ENCODE peak calls at places on chromosomes 5 and 9, in seven cellular contexts. X, F, I, H, Y, W and D are unnamed samples.

GRCh38 chr9:135240222-135240621 is 152.8 kb downstream of the OLFM1 start:
- DNase-seq in X (no peak), F (no peak), I (no peak), H (no peak), Y (peak), W (peak), D (no peak)

GRCh38 chr9:70477907-70478480 is 63.5 kb upstream of the KLF9 start:
- DNase-seq in X (no peak), F (no peak), I (no peak), H (no peak), Y (no peak), W (no peak), D (no peak)

GRCh38 chr9:90946981-90947380 is 145.4 kb downstream of the SYK start:
- DNase-seq in X (no peak), F (no peak), I (no peak), H (no peak), Y (no peak), W (no peak), D (no peak)

GRCh38 chr5:168578506-168579205 is 512 bp downstream of the PANK3 start:
- DNase-seq in X (no peak), F (no peak), I (no peak), H (no peak), Y (no peak), W (no peak), D (peak)

GRCh38 chr9:69898714-69899209 is 78.1 kb downstream of the CFAP95 start:
- DNase-seq in X (no peak), F (no peak), I (peak), H (no peak), Y (no peak), W (no peak), D (no peak)

GRCh38 chr9:128845186-128845931 is 15.8 kb upstream of the SPOUT1 start:
- DNase-seq in X (peak), F (no peak), I (no peak), H (no peak), Y (peak), W (no peak), D (no peak)

GRCh38 chr9:137669261-137669672 is 50.5 kb downstream of the EHMT1 start:
- DNase-seq in X (no peak), F (no peak), I (no peak), H (no peak), Y (peak), W (peak), D (peak)

GRCh38 chr5:68070641-68071191 is 144.8 kb upstream of the PIK3R1 start:
- DNase-seq in X (peak), F (no peak), I (no peak), H (no peak), Y (no peak), W (no peak), D (peak)

GRCh38 chr9:133654736-133655657 is 18.8 kb downstream of the DBH start:
- DNase-seq in X (no peak), F (no peak), I (no peak), H (no peak), Y (no peak), W (no peak), D (no peak)

GRCh38 chr5:111749303-111750026 is 7.5 kb downstream of the NREP start:
- DNase-seq in X (no peak), F (no peak), I (no peak), H (no peak), Y (no peak), W (no peak), D (no peak)

GRCh38 chr5:168877132-168877895 is 298.1 kb upstream of the PANK3 start:
- DNase-seq in X (no peak), F (no peak), I (no peak), H (no peak), Y (no peak), W (no peak), D (peak)

GRCh38 chr9:36625006-36625600 is 52.4 kb downstream of the MELK start:
- DNase-seq in X (no peak), F (no peak), I (peak), H (no peak), Y (no peak), W (no peak), D (no peak)

GRCh38 chr9:129185991-129186390 is 7.9 kb upstream of the IER5L start:
- DNase-seq in X (no peak), F (no peak), I (no peak), H (no peak), Y (no peak), W (no peak), D (peak)

GRCh38 chr9:31612336-31613030 is 772.0 kb upstream of the ACO1 start:
- DNase-seq in X (no peak), F (no peak), I (no peak), H (no peak), Y (no peak), W (no peak), D (no peak)

GRCh38 chr9:98085955-98086354 is 29.4 kb downstream of the NANS start:
- DNase-seq in X (no peak), F (no peak), I (no peak), H (no peak), Y (peak), W (no peak), D (no peak)

GRCh38 chr9:128370752-128371621 is at the start of gene URM1:
- DNase-seq in X (peak), F (peak), I (peak), H (peak), Y (peak), W (peak), D (peak)

GRCh38 chr5:55668356-55668755 is 43.8 kb downstream of the SLC38A9 start:
- DNase-seq in X (no peak), F (peak), I (peak), H (no peak), Y (no peak), W (no peak), D (no peak)

GRCh38 chr9:96651626-96652025 is 3.5 kb downstream of the PRXL2C start:
- DNase-seq in X (peak), F (no peak), I (no peak), H (no peak), Y (no peak), W (no peak), D (no peak)

GRCh38 chr9:3787628-3788027 is 261.8 kb upstream of the RFX3 start:
- DNase-seq in X (no peak), F (no peak), I (no peak), H (no peak), Y (no peak), W (no peak), D (no peak)
- TF ChIP-seq CTCF in X (no peak), F (no peak), I (no peak), H (no peak), Y (no peak), W (no peak), D (no peak)

GRCh38 chr5:147461915-147462314 is 48.0 kb downstream of the DPYSL3 start:
- DNase-seq in X (no peak), F (no peak), I (no peak), H (no peak), Y (no peak), W (no peak), D (no peak)

GRCh38 chr5:147466581-147466980 is 43.3 kb downstream of the DPYSL3 start:
- DNase-seq in X (no peak), F (no peak), I (no peak), H (no peak), Y (no peak), W (no peak), D (no peak)

GRCh38 chr5:147460380-147460779 is 49.5 kb downstream of the DPYSL3 start:
- DNase-seq in X (no peak), F (no peak), I (no peak), H (no peak), Y (no peak), W (no peak), D (no peak)

GRCh38 chr5:147467973-147468508 is 41.8 kb downstream of the DPYSL3 start:
- DNase-seq in X (no peak), F (no peak), I (no peak), H (no peak), Y (no peak), W (no peak), D (no peak)

GRCh38 chr5:147464211-147464610 is 45.7 kb downstream of the DPYSL3 start:
- DNase-seq in X (no peak), F (peak), I (peak), H (no peak), Y (no peak), W (no peak), D (no peak)
- TF ChIP-seq CTCF in X (no peak), F (peak), I (peak), H (no peak), Y (peak), W (peak), D (no peak)

DNA sequence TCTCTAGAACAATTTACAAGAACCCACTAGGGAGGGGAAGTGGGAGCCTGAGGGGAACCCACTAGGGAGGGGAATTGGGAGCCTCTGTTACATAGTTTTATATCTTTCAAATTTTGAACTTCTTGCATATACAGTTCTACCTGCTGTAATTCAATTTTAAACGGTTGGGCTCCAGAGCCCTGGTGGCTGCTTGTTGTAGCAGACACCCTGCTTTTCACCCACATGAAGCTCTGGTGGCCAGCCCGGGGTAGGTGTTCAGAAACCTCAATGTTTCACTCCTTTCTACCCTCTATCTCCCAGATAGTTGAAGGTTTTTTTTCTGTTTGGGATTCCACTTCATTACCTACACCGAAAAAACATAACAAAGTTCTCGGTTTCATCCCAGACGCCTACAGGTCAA is 124.4 kb downstream of the TMEM174 start:
- DNase-seq in X (peak), F (no peak), I (no peak), H (no peak), Y (no peak), W (no peak), D (no peak)
- TF ChIP-seq CTCF in X (no peak), F (no peak), I (no peak), H (no peak), Y (no peak), W (no peak), D (no peak)

GRCh38 chr9:7479300-7479699 is 320.3 kb downstream of the DMAC1 start:
- DNase-seq in X (no peak), F (no peak), I (no peak), H (no peak), Y (no peak), W (no peak), D (no peak)
- TF ChIP-seq CTCF in X (no peak), F (no peak), I (peak), H (no peak), Y (no peak), W (peak), D (no peak)

DNA sequence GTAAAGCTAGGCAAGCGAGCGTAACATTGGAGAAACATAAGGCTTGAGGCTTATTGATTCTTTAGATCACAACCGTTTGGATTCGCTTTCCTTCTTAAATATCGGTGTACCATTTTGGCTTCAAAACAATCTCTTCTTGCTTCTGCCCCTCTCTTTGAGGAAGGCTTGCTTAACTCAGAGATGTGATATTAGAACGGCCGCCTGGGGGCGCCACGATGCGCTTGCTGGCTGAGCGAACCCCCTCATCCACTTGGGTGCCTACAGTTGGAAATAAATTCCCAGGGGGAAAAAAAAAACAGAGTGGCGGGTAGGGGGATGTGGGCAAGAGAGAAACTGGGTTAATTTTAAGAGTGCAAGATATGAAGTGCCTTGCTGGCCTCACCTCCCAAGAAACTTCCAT is 116.0 kb downstream of the DPYSL3 start:
- DNase-seq in X (no peak), F (peak), I (no peak), H (no peak), Y (no peak), W (no peak), D (no peak)
- TF ChIP-seq CTCF in X (no peak), F (no peak), I (no peak), H (no peak), Y (no peak), W (peak), D (no peak)

DNA sequence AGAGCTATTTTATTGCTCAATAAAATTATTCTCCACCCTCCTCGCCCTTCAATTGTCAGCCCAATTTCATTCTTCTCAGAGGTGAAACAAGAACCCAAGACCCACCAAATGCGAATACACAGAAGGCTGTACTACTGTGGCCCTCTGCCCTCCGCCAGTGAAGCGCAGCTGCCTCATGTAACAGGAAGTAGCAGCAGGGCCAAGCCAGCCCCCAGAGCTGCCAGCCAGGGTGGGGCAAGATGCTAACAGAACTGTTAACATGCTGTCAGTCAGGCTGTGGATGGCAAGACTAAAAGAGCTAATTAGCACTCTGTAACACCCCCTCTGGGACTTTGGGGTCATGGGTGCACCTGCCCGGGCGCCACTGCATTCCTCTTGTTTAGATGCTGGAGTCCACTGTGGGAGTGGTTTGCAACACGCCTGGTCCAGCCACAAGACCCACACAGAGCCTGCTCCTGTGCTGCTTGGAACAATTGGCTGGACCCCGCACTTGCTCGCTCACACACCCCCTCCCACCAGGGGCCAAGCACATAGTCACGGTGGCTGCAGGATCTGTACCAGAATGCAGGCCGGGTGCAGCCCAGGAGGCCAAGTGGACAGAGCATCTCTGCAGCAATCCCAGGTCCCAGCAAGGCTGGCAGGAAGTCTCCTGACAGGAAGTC is 14.5 kb upstream of the HEXB start:
- DNase-seq in X (no peak), F (no peak), I (no peak), H (no peak), Y (no peak), W (no peak), D (no peak)
- TF ChIP-seq CTCF in X (no peak), F (no peak), I (no peak), H (no peak), Y (no peak), W (no peak), D (no peak)

DNA sequence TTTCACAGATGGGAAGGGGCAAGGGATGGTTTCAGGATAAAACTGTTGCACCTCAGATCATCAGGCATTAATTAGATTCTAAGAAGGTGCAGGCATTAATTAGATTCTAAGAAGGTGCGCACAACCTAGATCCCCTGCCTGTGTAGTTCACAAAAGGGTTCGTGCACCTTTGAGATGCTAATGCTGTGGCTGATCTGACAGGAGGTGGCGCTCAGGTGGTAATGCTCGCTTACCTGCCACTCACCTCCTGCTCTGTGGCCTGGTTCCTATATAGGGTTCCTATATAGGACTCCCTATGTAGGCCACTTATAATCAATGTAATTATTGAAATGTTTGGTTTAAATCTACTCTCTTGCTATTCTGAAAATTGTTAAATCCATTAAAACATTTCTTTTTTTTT is 171.0 kb downstream of the MSX2 start:
- DNase-seq in X (no peak), F (peak), I (peak), H (no peak), Y (no peak), W (no peak), D (no peak)
- TF ChIP-seq CTCF in X (no peak), F (no peak), I (peak), H (no peak), Y (no peak), W (no peak), D (no peak)